ENCODE peak calls at places on chromosomes 7 and 10, in five cellular contexts. One of them, this sample, is unnamed.

GRCh38 chr10:93991596-93992284 is 2.0 kb upstream of the PLCE1 start:
- DNase-seq in GM23338: peak
- DNase-seq in SK-N-SH: no peak
- DNase-seq in HCT116: peak
- DNase-seq in A549: peak
- DNase-seq in this sample: no peak

GRCh38 chr7:1890289-1891235 is 220.5 kb downstream of the ELFN1 start:
- DNase-seq in SK-N-SH: no peak
- DNase-seq in A549: no peak
- DNase-seq in GM23338: no peak
- DNase-seq in HCT116: no peak
- DNase-seq in this sample: no peak

GRCh38 chr7:93921190-93921585 is 347 bp upstream of the GNG11 start:
- DNase-seq in SK-N-SH: no peak
- DNase-seq in GM23338: no peak
- DNase-seq in HCT116: no peak
- DNase-seq in A549: no peak
- DNase-seq in this sample: no peak

GRCh38 chr10:82544377-82544776 is 669.4 kb downstream of the NRG3 start:
- DNase-seq in GM23338: no peak
- DNase-seq in HCT116: no peak
- DNase-seq in SK-N-SH: no peak
- DNase-seq in A549: no peak
- DNase-seq in this sample: no peak

GRCh38 chr10:78224602-78225001 is 190.9 kb downstream of the RPS24 start:
- DNase-seq in GM23338: no peak
- DNase-seq in A549: no peak
- DNase-seq in SK-N-SH: no peak
- DNase-seq in HCT116: no peak
- DNase-seq in this sample: no peak

GRCh38 chr7:144391823-144392255 is 11.7 kb downstream of the NOBOX start:
- DNase-seq in A549: peak
- DNase-seq in SK-N-SH: peak
- DNase-seq in HCT116: peak
- DNase-seq in GM23338: peak
- DNase-seq in this sample: peak

GRCh38 chr7:142432386-142432785 is 174.5 kb upstream of the PRSS58 start:
- DNase-seq in A549: no peak
- DNase-seq in GM23338: no peak
- DNase-seq in SK-N-SH: no peak
- DNase-seq in HCT116: no peak
- DNase-seq in this sample: no peak

GRCh38 chr10:124724279-124725027 is 19.7 kb downstream of the FAM53B start:
- DNase-seq in A549: no peak
- DNase-seq in SK-N-SH: no peak
- DNase-seq in HCT116: no peak
- DNase-seq in GM23338: no peak
- DNase-seq in this sample: no peak

GRCh38 chr7:127713758-127714157 is 61.8 kb downstream of the SND1 start:
- DNase-seq in SK-N-SH: no peak
- DNase-seq in A549: no peak
- DNase-seq in HCT116: no peak
- DNase-seq in GM23338: no peak
- DNase-seq in this sample: no peak

GRCh38 chr10:74151057-74151878 is at the start of gene ADK:
- DNase-seq in GM23338: peak
- DNase-seq in SK-N-SH: peak
- DNase-seq in A549: peak
- DNase-seq in HCT116: peak
- DNase-seq in this sample: no peak

GRCh38 chr7:41130021-41130420 is 572.9 kb downstream of the INHBA start:
- DNase-seq in A549: no peak
- DNase-seq in GM23338: no peak
- DNase-seq in HCT116: no peak
- DNase-seq in SK-N-SH: no peak
- DNase-seq in this sample: no peak

GRCh38 chr7:2661096-2661449 is 26.9 kb upstream of the AMZ1 start:
- DNase-seq in GM23338: no peak
- DNase-seq in A549: no peak
- DNase-seq in SK-N-SH: no peak
- DNase-seq in HCT116: no peak
- DNase-seq in this sample: no peak

GRCh38 chr7:106870983-106871410 is 5.9 kb downstream of the PIK3CG start:
- DNase-seq in A549: no peak
- DNase-seq in SK-N-SH: no peak
- DNase-seq in HCT116: no peak
- DNase-seq in GM23338: no peak
- DNase-seq in this sample: no peak

GRCh38 chr7:44489955-44490350 is 505 bp downstream of the NUDCD3 start:
- DNase-seq in A549: peak
- DNase-seq in SK-N-SH: no peak
- DNase-seq in GM23338: no peak
- DNase-seq in HCT116: no peak
- DNase-seq in this sample: no peak

GRCh38 chr10:62744136-62744535 is 60.4 kb upstream of the ADO start:
- DNase-seq in SK-N-SH: no peak
- DNase-seq in GM23338: no peak
- DNase-seq in A549: no peak
- DNase-seq in HCT116: no peak
- DNase-seq in this sample: no peak

GRCh38 chr7:34823650-34824258 is 165.7 kb downstream of the NPSR1 start:
- DNase-seq in SK-N-SH: peak
- DNase-seq in A549: peak
- DNase-seq in HCT116: peak
- DNase-seq in GM23338: peak
- DNase-seq in this sample: peak

GRCh38 chr10:132516771-132517725 is 20.5 kb upstream of the INPP5A start:
- DNase-seq in SK-N-SH: peak
- DNase-seq in GM23338: peak
- DNase-seq in A549: peak
- DNase-seq in HCT116: no peak
- DNase-seq in this sample: peak

GRCh38 chr7:21368317-21368716 is 59.6 kb upstream of the SP4 start:
- DNase-seq in HCT116: no peak
- DNase-seq in A549: no peak
- DNase-seq in SK-N-SH: no peak
- DNase-seq in GM23338: no peak
- DNase-seq in this sample: no peak

GRCh38 chr10:94358480-94358879 is 4.3 kb downstream of the NOC3L start:
- DNase-seq in HCT116: peak
- DNase-seq in SK-N-SH: no peak
- DNase-seq in A549: no peak
- DNase-seq in GM23338: no peak
- DNase-seq in this sample: no peak

GRCh38 chr10:34547283-34547682 is 267.8 kb downstream of the PARD3 start:
- DNase-seq in A549: no peak
- DNase-seq in SK-N-SH: no peak
- DNase-seq in HCT116: no peak
- DNase-seq in GM23338: no peak
- DNase-seq in this sample: no peak

GRCh38 chr10:76942556-76943416 is 694.8 kb downstream of the KCNMA1 start:
- DNase-seq in SK-N-SH: peak
- DNase-seq in A549: no peak
- DNase-seq in GM23338: no peak
- DNase-seq in HCT116: no peak
- DNase-seq in this sample: no peak

GRCh38 chr10:76936182-76936581 is 701.4 kb downstream of the KCNMA1 start:
- DNase-seq in GM23338: no peak
- DNase-seq in HCT116: no peak
- DNase-seq in A549: no peak
- DNase-seq in SK-N-SH: no peak
- DNase-seq in this sample: no peak

GRCh38 chr10:76944678-76945077 is 692.9 kb downstream of the KCNMA1 start:
- DNase-seq in GM23338: no peak
- DNase-seq in A549: no peak
- DNase-seq in HCT116: no peak
- DNase-seq in SK-N-SH: no peak
- DNase-seq in this sample: no peak

GRCh38 chr10:76937056-76937665 is 700.4 kb downstream of the KCNMA1 start:
- DNase-seq in HCT116: no peak
- DNase-seq in A549: no peak
- DNase-seq in GM23338: no peak
- DNase-seq in SK-N-SH: peak
- DNase-seq in this sample: no peak

GRCh38 chr10:76939862-76940495 is 697.6 kb downstream of the KCNMA1 start:
- DNase-seq in HCT116: no peak
- DNase-seq in A549: no peak
- DNase-seq in GM23338: no peak
- DNase-seq in SK-N-SH: peak
- DNase-seq in this sample: no peak
- TF ChIP-seq REST in HCT116: no peak
- TF ChIP-seq REST in A549: no peak
- TF ChIP-seq REST in GM23338: no peak
- TF ChIP-seq REST in SK-N-SH: no peak
- TF ChIP-seq REST in this sample: no peak

GRCh38 chr7:158281441-158281840 is 306.2 kb downstream of the PTPRN2 start:
- DNase-seq in SK-N-SH: peak
- DNase-seq in GM23338: no peak
- DNase-seq in HCT116: no peak
- DNase-seq in A549: no peak
- DNase-seq in this sample: no peak

GRCh38 chr7:158284617-158285382 is 302.8 kb downstream of the PTPRN2 start:
- DNase-seq in GM23338: no peak
- DNase-seq in HCT116: no peak
- DNase-seq in A549: no peak
- DNase-seq in SK-N-SH: no peak
- DNase-seq in this sample: no peak

GRCh38 chr7:158282461-158283001 is 305.1 kb downstream of the PTPRN2 start:
- DNase-seq in GM23338: no peak
- DNase-seq in SK-N-SH: no peak
- DNase-seq in HCT116: no peak
- DNase-seq in A549: no peak
- DNase-seq in this sample: no peak

GRCh38 chr7:158284121-158284520 is 303.5 kb downstream of the PTPRN2 start:
- DNase-seq in SK-N-SH: no peak
- DNase-seq in A549: no peak
- DNase-seq in GM23338: no peak
- DNase-seq in HCT116: no peak
- DNase-seq in this sample: no peak

GRCh38 chr7:158283016-158283974 is 304.3 kb downstream of the PTPRN2 start:
- DNase-seq in HCT116: no peak
- DNase-seq in GM23338: no peak
- DNase-seq in A549: no peak
- DNase-seq in SK-N-SH: no peak
- DNase-seq in this sample: no peak
- TF ChIP-seq REST in HCT116: no peak
- TF ChIP-seq REST in GM23338: no peak
- TF ChIP-seq REST in A549: no peak
- TF ChIP-seq REST in SK-N-SH: no peak
- TF ChIP-seq REST in this sample: no peak

DNA sequence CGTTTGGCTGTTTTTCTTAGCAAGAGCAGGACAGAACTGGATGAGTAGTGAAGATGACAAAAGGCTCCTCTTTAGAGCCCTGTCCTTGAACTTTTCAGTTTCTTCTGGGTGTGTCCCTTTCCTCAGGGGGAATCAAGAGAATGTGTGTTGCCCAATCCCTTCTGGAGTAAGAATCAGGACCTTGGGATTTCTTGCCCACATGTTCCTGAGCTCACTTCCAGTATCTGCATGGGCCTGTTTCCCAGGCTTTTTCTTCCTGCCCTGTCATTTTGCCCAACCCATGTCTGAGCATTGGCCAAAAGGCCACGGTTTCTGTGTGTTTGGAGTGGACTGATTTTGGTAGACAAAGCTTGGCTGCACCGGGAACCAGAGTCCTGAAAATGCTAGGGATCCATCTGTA is 195.8 kb upstream of the CSTF2T start:
- DNase-seq in A549: no peak
- DNase-seq in SK-N-SH: no peak
- DNase-seq in HCT116: no peak
- DNase-seq in GM23338: no peak
- DNase-seq in this sample: no peak
- TF ChIP-seq REST in A549: no peak
- TF ChIP-seq REST in SK-N-SH: no peak
- TF ChIP-seq REST in HCT116: no peak
- TF ChIP-seq REST in GM23338: no peak
- TF ChIP-seq REST in this sample: no peak

GRCh38 chr10:970311-971149 is 17.7 kb upstream of the GTPBP4 start:
- DNase-seq in SK-N-SH: peak
- DNase-seq in A549: no peak
- DNase-seq in HCT116: no peak
- DNase-seq in GM23338: no peak
- DNase-seq in this sample: no peak
- TF ChIP-seq REST in SK-N-SH: no peak
- TF ChIP-seq REST in A549: no peak
- TF ChIP-seq REST in HCT116: no peak
- TF ChIP-seq REST in GM23338: no peak
- TF ChIP-seq REST in this sample: no peak

GRCh38 chr7:149865437-149865836 is 8.3 kb upstream of the ATP6V0E2 start:
- DNase-seq in HCT116: no peak
- DNase-seq in GM23338: no peak
- DNase-seq in SK-N-SH: no peak
- DNase-seq in A549: no peak
- DNase-seq in this sample: no peak
- TF ChIP-seq REST in HCT116: no peak
- TF ChIP-seq REST in GM23338: no peak
- TF ChIP-seq REST in SK-N-SH: no peak
- TF ChIP-seq REST in A549: no peak
- TF ChIP-seq REST in this sample: no peak

DNA sequence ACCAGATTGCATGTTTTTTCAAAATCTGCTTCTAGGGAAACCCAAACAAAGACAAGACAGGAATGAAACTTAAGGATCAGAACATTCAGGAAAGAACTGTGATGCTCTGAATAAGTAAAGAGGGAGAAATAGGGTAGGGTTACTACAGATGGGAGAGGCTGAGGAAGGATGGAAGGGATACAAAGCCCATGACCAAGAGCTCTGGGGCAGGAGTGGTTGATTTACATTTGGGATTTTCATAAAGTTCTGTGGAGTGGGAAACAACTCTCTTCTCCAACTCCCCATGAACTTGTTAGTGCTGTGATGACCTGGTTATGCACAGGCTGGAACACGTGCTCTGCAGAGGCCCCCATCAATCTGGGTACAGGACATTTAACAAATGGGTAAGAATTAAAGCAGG is 216.0 kb upstream of the KLF14 start:
- DNase-seq in A549: no peak
- DNase-seq in GM23338: no peak
- DNase-seq in HCT116: no peak
- DNase-seq in SK-N-SH: no peak
- DNase-seq in this sample: no peak
- TF ChIP-seq REST in A549: no peak
- TF ChIP-seq REST in GM23338: no peak
- TF ChIP-seq REST in HCT116: no peak
- TF ChIP-seq REST in SK-N-SH: no peak
- TF ChIP-seq REST in this sample: no peak

DNA sequence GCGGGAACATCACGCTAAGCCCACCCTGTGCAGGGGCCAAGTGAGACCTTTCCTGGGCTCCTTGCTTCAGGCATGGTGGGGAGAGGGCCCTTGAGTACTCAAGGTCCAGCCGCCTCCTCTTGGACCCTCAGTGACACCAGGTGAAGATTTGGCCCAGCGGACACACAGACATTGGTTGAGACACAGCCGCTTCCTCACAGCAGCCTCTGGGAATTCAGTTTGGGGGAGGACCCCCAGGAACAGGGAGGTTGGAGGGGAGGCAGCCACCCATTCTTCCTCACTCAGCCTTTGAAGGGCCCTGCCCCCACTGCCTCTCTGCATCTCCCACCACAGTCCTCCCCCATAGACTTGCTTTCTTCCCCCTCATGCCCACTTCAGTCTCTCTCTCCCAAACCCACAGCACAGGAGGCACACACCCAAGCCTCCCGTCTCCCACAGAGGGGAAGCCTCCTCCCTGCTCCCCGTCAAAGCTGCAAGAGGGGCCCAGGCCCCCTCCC is 31.9 kb downstream of the ANXA8 start:
- DNase-seq in A549: no peak
- DNase-seq in HCT116: no peak
- DNase-seq in SK-N-SH: no peak
- DNase-seq in GM23338: no peak
- DNase-seq in this sample: no peak
- TF ChIP-seq REST in A549: no peak
- TF ChIP-seq REST in HCT116: no peak
- TF ChIP-seq REST in SK-N-SH: no peak
- TF ChIP-seq REST in GM23338: no peak
- TF ChIP-seq REST in this sample: no peak